ENCODE peak calls at places on chromosome 9, in six cellular contexts. Y is heart left ventricle, R is endodermal cell, S is Caco-2, K is astrocyte, I is spleen. P is an unnamed sample. For H3K27me3 and H3K4me1, the result is how much of the 10 kb centered on the place peaks cover.

GRCh38 chr9:16871358-16872151 is 1.1 kb upstream of the BNC2 start:
- DNase-seq in R (peak), K (peak), I (peak), Y (peak), S (peak), P (peak)

GRCh38 chr9:114033397-114034103 is 44.5 kb downstream of the AMBP start:
- DNase-seq in I (peak), K (no peak), R (peak), S (peak), Y (peak), P (peak)

GRCh38 chr9:10252174-10252573 is 360.6 kb downstream of the PTPRD start:
- DNase-seq in K (peak), Y (peak), R (no peak), I (no peak), S (no peak), P (no peak)

GRCh38 chr9:87546704-87547103 is 49.0 kb downstream of the DAPK1 start:
- DNase-seq in K (peak), S (no peak), I (no peak), R (no peak), Y (no peak), P (no peak)

GRCh38 chr9:36623280-36623679 is 50.6 kb downstream of the MELK start:
- DNase-seq in K (peak), I (no peak), Y (no peak), S (no peak), R (no peak), P (no peak)

GRCh38 chr9:82037126-82037525 is 48.6 kb downstream of the SPATA31D1 start:
- DNase-seq in K (no peak), R (no peak), I (no peak), Y (no peak), S (no peak), P (no peak)

GRCh38 chr9:36456480-36457115 is 56.5 kb upstream of the RNF38 start:
- DNase-seq in S (no peak), I (no peak), R (no peak), K (peak), Y (no peak), P (peak)

GRCh38 chr9:78292026-78292425 is 4.9 kb upstream of the PSAT1 start:
- DNase-seq in S (no peak), R (no peak), K (no peak), Y (no peak), I (no peak), P (no peak)

GRCh38 chr9:27467486-27467885 is 56.6 kb upstream of the IFNK start:
- DNase-seq in Y (no peak), R (no peak), K (no peak), I (no peak), S (no peak), P (peak)

GRCh38 chr9:127133739-127134167 is 11.3 kb upstream of the ANGPTL2 start:
- DNase-seq in K (peak), Y (peak), S (no peak), R (peak), I (no peak), P (no peak)

GRCh38 chr9:85425153-85425611 is 316.6 kb downstream of the AGTPBP1 start:
- DNase-seq in I (no peak), R (peak), K (no peak), Y (peak), S (peak), P (peak)

GRCh38 chr9:114098660-114099522 is at the start of gene KIF12:
- DNase-seq in I (no peak), K (no peak), S (peak), R (peak), Y (no peak), P (peak)

GRCh38 chr9:110031511-110032173 is 176.3 kb downstream of the C9orf152 start:
- DNase-seq in I (no peak), R (no peak), K (peak), Y (no peak), S (no peak), P (no peak)

GRCh38 chr9:69078581-69078980 is 43.0 kb downstream of the FXN start:
- DNase-seq in Y (peak), K (no peak), S (no peak), I (no peak), R (no peak), P (no peak)

GRCh38 chr9:16363073-16363781 is 507.2 kb downstream of the BNC2 start:
- DNase-seq in R (no peak), I (no peak), K (no peak), Y (no peak), S (no peak), P (no peak)

GRCh38 chr9:13816837-13817236 is 497.1 kb downstream of the NFIB start:
- DNase-seq in S (no peak), I (no peak), Y (no peak), K (no peak), R (no peak), P (no peak)

GRCh38 chr9:128724744-128725211 is 851 bp upstream of the ZDHHC12 start:
- DNase-seq in Y (peak), R (peak), I (peak), K (peak), S (peak), P (peak)

GRCh38 chr9:23821400-23822181 is 4.4 kb downstream of the ELAVL2 start:
- DNase-seq in Y (peak), R (peak), S (peak), I (no peak), K (no peak), P (peak)

GRCh38 chr9:4937436-4937835 is 47.6 kb upstream of the JAK2 start:
- DNase-seq in K (no peak), I (no peak), Y (no peak), S (no peak), R (no peak), P (no peak)

GRCh38 chr9:94951591-94952115 is 225.2 kb downstream of the AOPEP start:
- DNase-seq in R (no peak), K (no peak), I (no peak), Y (no peak), S (no peak), P (no peak)

GRCh38 chr9:69427286-69427685 is 102.3 kb downstream of the ENTREP1 start:
- DNase-seq in K (no peak), I (no peak), S (no peak), Y (no peak), R (no peak), P (no peak)

GRCh38 chr9:90105793-90106192 is 501.0 kb downstream of the GADD45G start:
- DNase-seq in K (no peak), S (no peak), Y (no peak), I (no peak), R (no peak), P (no peak)

GRCh38 chr9:79489241-79490000 is 82.3 kb upstream of the TLE4 start:
- DNase-seq in K (peak), R (no peak), Y (peak), S (peak), I (no peak), P (no peak)

GRCh38 chr9:38024036-38024681 is 44.9 kb downstream of the SHB start:
- DNase-seq in S (peak), Y (no peak), I (no peak), R (peak), K (peak), P (peak)

GRCh38 chr9:91177661-91178280 is 183.9 kb downstream of the AUH start:
- DNase-seq in K (peak), I (peak), Y (no peak), R (peak), S (no peak), P (no peak)

GRCh38 chr9:95167998-95168397 is 149.5 kb downstream of the FANCC start:
- DNase-seq in Y (no peak), S (peak), K (peak), I (no peak), R (peak), P (peak)

GRCh38 chr9:129567842-129568559 is 52.9 kb downstream of the C9orf50 start:
- DNase-seq in R (peak), Y (no peak), S (no peak), K (peak), I (no peak), P (no peak)

GRCh38 chr9:89899476-89900047 is 294.8 kb downstream of the GADD45G start:
- DNase-seq in I (no peak), S (no peak), K (no peak), R (peak), Y (no peak), P (no peak)

DNA sequence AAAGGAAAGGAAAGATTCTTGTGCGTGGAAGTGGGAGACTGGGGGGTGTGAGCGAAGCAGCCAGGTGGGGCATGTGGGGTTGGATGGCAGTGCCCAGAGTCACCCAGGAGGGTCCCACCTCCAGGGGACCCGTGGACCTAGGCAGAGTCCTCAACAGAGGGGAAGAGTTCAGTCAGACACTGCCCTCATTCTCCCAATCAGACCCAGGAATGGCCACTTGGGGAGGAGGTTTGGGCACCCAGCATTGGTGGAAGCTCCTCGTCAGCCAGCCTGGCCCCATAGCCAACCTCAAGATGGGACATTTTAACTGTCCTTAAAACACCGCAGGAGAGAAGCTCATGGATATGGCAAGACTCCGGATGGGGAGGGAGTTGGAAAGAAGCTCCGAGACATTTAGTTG is 21.9 kb upstream of the LAMC3 start:
- DNase-seq in R (no peak), Y (no peak), K (no peak), I (no peak), S (no peak), P (no peak)
- H3K27me3 ChIP-seq in R (under half), Y (under half), K (under half), I (under half), S (under half), P (under half)

DNA sequence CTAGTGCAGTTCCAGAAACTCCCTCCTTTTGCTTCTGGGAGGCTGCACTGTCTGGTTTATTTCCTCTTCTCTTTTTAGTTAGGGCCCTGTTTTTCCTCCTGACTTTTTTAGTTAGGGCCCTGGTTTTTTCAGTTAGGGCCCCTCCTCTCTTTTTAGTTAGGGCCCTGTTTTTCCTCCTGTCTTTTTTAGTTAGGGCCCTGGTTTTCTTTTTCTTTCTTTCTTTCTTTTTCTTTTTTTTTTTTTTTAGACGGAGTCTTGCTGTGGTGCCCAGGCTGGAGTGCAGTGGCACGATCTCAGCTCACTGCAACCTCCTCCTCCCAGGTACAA is 15.1 kb downstream of the GSN start:
- DNase-seq in Y (no peak), R (no peak), I (no peak), K (no peak), S (no peak), P (no peak)
- H3K4me1 ChIP-seq in Y (half or more), R (under half), I (half or more), K (half or more), S (half or more), P (under half)

GRCh38 chr9:99825158-99826046 is 3.7 kb downstream of the NR4A3 start:
- DNase-seq in I (peak), S (no peak), Y (no peak), K (no peak), R (peak), P (no peak)
- H3K27me3 ChIP-seq in I (under half), S (under half), Y (under half), K (half or more), R (half or more), P (half or more)

GRCh38 chr9:133122167-133122550 is 1.1 kb upstream of the RALGDS start:
- DNase-seq in K (no peak), R (no peak), Y (no peak), I (no peak), S (no peak), P (no peak)

GRCh38 chr9:133124123-133124948 is 3.3 kb upstream of the RALGDS start:
- DNase-seq in I (no peak), K (no peak), Y (no peak), R (no peak), S (no peak), P (no peak)

GRCh38 chr9:133122605-133122934 is 1.5 kb upstream of the RALGDS start:
- DNase-seq in R (no peak), Y (no peak), K (no peak), S (no peak), I (no peak), P (no peak)

GRCh38 chr9:133121200-133122166 is at the start of gene RALGDS:
- DNase-seq in I (peak), Y (peak), S (peak), K (peak), R (peak), P (peak)

GRCh38 chr9:133122935-133123611 is 2.0 kb upstream of the RALGDS start:
- DNase-seq in I (no peak), K (peak), S (peak), R (no peak), Y (peak), P (peak)
- H3K4me1 ChIP-seq in I (half or more), K (under half), S (under half), R (under half), Y (half or more), P (under half)

GRCh38 chr9:135228345-135228982 is 141.0 kb downstream of the OLFM1 start:
- DNase-seq in K (no peak), R (peak), Y (peak), I (no peak), S (no peak), P (peak)

GRCh38 chr9:135227641-135228251 is 140.3 kb downstream of the OLFM1 start:
- DNase-seq in R (peak), Y (peak), K (no peak), I (peak), S (no peak), P (peak)

GRCh38 chr9:135224921-135225541 is 137.6 kb downstream of the OLFM1 start:
- DNase-seq in Y (peak), S (no peak), K (no peak), I (peak), R (no peak), P (peak)

GRCh38 chr9:135225619-135226228 is 138.3 kb downstream of the OLFM1 start:
- DNase-seq in I (peak), K (no peak), Y (peak), S (no peak), R (no peak), P (peak)

GRCh38 chr9:135226369-135227050 is 139.0 kb downstream of the OLFM1 start:
- DNase-seq in S (no peak), K (no peak), I (peak), R (peak), Y (peak), P (peak)
- H3K27me3 ChIP-seq in S (under half), K (under half), I (under half), R (under half), Y (under half), P (under half)

DNA sequence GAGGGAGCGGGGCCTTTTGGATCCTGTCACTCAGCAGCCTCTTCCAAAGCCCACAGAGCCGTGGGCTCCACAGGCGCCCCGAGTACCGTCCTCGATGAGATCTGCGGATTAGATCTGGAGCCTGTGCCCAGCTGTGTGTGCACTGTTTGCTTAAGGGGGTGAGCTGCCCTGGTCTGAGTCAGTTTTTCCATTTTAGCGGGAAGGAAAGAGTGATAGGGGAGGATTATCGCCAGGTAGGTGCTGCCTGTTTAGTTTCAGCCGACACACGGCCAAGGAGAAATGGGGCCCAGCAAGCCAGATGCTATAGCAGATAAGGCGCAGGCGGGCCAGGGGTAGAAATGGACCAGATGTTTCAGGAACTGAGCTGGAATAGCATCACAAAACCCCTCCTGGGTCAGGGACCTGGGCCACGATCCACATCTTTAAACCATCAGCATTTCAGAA is 18.1 kb downstream of the COL5A1 start:
- DNase-seq in K (no peak), R (no peak), S (no peak), I (peak), Y (no peak), P (peak)
- H3K4me1 ChIP-seq in K (under half), R (under half), S (under half), I (under half), Y (under half), P (under half)

DNA sequence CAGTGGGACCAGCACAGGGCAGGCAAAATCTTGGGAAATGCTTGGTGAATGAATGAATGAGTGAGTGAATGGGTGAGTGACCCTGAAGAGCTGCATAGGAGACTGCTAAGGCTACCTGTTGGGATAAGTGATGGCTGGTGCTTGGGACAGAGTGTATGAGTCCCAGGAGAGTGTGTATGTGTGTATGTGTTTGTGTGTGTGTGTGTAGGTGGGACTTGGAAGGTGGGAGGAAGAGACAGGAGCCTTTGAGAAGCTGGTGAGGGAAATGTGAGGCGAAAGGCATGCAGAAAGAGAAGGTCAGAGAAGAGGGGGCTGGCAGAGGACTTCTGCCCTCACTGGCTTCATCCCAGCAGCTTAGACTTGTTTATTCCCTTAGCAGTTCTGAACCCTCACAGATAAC is 33.3 kb upstream of the FOXE1 start:
- DNase-seq in R (no peak), Y (no peak), I (no peak), K (no peak), S (no peak), P (no peak)
- H3K27me3 ChIP-seq in R (half or more), Y (under half), I (under half), K (under half), S (under half), P (under half)

DNA sequence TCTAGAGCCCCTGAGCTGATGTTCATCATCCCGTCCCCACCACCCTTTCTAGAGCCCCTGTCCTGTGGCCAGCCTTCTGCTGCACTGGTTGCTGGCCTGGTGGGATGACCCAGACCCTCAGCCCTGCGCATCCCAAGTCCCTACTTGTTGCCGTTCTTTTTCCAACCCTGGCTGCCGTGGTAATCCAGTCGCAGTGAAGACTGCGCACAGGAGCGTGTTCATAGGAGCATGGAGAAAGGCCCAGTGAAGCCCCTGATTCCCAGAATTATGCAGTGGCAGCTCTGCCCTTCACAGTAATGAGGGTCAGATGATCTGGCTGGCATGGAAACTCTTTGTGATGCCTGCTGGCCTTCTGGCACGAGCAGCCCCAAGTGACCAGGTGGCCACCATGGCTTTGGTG is 183.3 kb downstream of the CACNA1B start:
- DNase-seq in R (peak), K (no peak), Y (no peak), S (no peak), I (peak), P (no peak)
- H3K4me1 ChIP-seq in R (under half), K (under half), Y (under half), S (under half), I (under half), P (under half)

GRCh38 chr9:2808105-2808504 is 35.8 kb downstream of the PUM3 start:
- DNase-seq in R (no peak), S (no peak), Y (no peak), I (no peak), K (no peak), P (no peak)
- H3K27me3 ChIP-seq in R (under half), S (under half), Y (under half), I (under half), K (under half), P (under half)